ENCODE peak calls at places on chromosomes 5 and 9, in ten cellular contexts. One of them, this sample, is unnamed.

GRCh38 chr5:13976867-13977479 is 32.5 kb upstream of the DNAH5 start:
- DNase-seq in breast epithelium: no peak
- DNase-seq in fibroblast of the aortic adventitia: peak
- DNase-seq in dorsolateral prefrontal cortex: no peak
- DNase-seq in sigmoid colon: no peak
- DNase-seq in tibial artery: no peak
- DNase-seq in lower leg skin: no peak
- DNase-seq in endothelial cell: peak
- DNase-seq in endodermal cell: peak
- DNase-seq in OCI-LY7: peak
- DNase-seq in this sample: no peak

GRCh38 chr9:37030591-37030939 is 3.5 kb downstream of the PAX5 start:
- DNase-seq in endodermal cell: no peak
- DNase-seq in tibial artery: no peak
- DNase-seq in sigmoid colon: no peak
- DNase-seq in OCI-LY7: peak
- DNase-seq in fibroblast of the aortic adventitia: no peak
- DNase-seq in dorsolateral prefrontal cortex: no peak
- DNase-seq in endothelial cell: no peak
- DNase-seq in lower leg skin: no peak
- DNase-seq in breast epithelium: no peak
- DNase-seq in this sample: no peak

GRCh38 chr5:136213919-136214493 is 21.0 kb upstream of the SMIM32 start:
- DNase-seq in endodermal cell: no peak
- DNase-seq in endothelial cell: no peak
- DNase-seq in fibroblast of the aortic adventitia: no peak
- DNase-seq in lower leg skin: no peak
- DNase-seq in dorsolateral prefrontal cortex: no peak
- DNase-seq in breast epithelium: no peak
- DNase-seq in OCI-LY7: no peak
- DNase-seq in tibial artery: no peak
- DNase-seq in sigmoid colon: no peak
- DNase-seq in this sample: no peak

GRCh38 chr5:54249210-54250028 is 61.0 kb downstream of the ARL15 start:
- DNase-seq in tibial artery: no peak
- DNase-seq in sigmoid colon: no peak
- DNase-seq in breast epithelium: no peak
- DNase-seq in endothelial cell: peak
- DNase-seq in endodermal cell: no peak
- DNase-seq in OCI-LY7: peak
- DNase-seq in lower leg skin: no peak
- DNase-seq in dorsolateral prefrontal cortex: no peak
- DNase-seq in fibroblast of the aortic adventitia: peak
- DNase-seq in this sample: no peak

GRCh38 chr9:34079181-34079580 is 30.5 kb upstream of the UBAP2 start:
- DNase-seq in tibial artery: no peak
- DNase-seq in breast epithelium: no peak
- DNase-seq in fibroblast of the aortic adventitia: peak
- DNase-seq in dorsolateral prefrontal cortex: no peak
- DNase-seq in endodermal cell: peak
- DNase-seq in endothelial cell: no peak
- DNase-seq in lower leg skin: no peak
- DNase-seq in sigmoid colon: no peak
- DNase-seq in OCI-LY7: no peak
- DNase-seq in this sample: peak

GRCh38 chr5:116492776-116493175 is 81.8 kb downstream of the SEMA6A start:
- DNase-seq in sigmoid colon: no peak
- DNase-seq in lower leg skin: no peak
- DNase-seq in endodermal cell: peak
- DNase-seq in breast epithelium: no peak
- DNase-seq in tibial artery: no peak
- DNase-seq in endothelial cell: no peak
- DNase-seq in OCI-LY7: peak
- DNase-seq in dorsolateral prefrontal cortex: no peak
- DNase-seq in fibroblast of the aortic adventitia: no peak
- DNase-seq in this sample: no peak

GRCh38 chr5:151082274-151082902 is 1.6 kb upstream of the TNIP1 start:
- DNase-seq in tibial artery: no peak
- DNase-seq in breast epithelium: no peak
- DNase-seq in sigmoid colon: no peak
- DNase-seq in dorsolateral prefrontal cortex: no peak
- DNase-seq in fibroblast of the aortic adventitia: no peak
- DNase-seq in OCI-LY7: no peak
- DNase-seq in lower leg skin: no peak
- DNase-seq in endothelial cell: peak
- DNase-seq in endodermal cell: peak
- DNase-seq in this sample: no peak

GRCh38 chr5:143695941-143696340 is 116.0 kb upstream of the HMHB1 start:
- DNase-seq in lower leg skin: no peak
- DNase-seq in dorsolateral prefrontal cortex: no peak
- DNase-seq in breast epithelium: no peak
- DNase-seq in OCI-LY7: no peak
- DNase-seq in fibroblast of the aortic adventitia: no peak
- DNase-seq in endothelial cell: no peak
- DNase-seq in tibial artery: no peak
- DNase-seq in endodermal cell: no peak
- DNase-seq in sigmoid colon: no peak
- DNase-seq in this sample: no peak

GRCh38 chr9:14488421-14489190 is 174.7 kb upstream of the NFIB start:
- DNase-seq in breast epithelium: no peak
- DNase-seq in sigmoid colon: no peak
- DNase-seq in tibial artery: no peak
- DNase-seq in endothelial cell: no peak
- DNase-seq in OCI-LY7: no peak
- DNase-seq in endodermal cell: no peak
- DNase-seq in fibroblast of the aortic adventitia: no peak
- DNase-seq in lower leg skin: no peak
- DNase-seq in dorsolateral prefrontal cortex: no peak
- DNase-seq in this sample: no peak

GRCh38 chr5:180209137-180209581 is at the start of gene RASGEF1C:
- DNase-seq in sigmoid colon: no peak
- DNase-seq in endodermal cell: peak
- DNase-seq in dorsolateral prefrontal cortex: peak
- DNase-seq in lower leg skin: no peak
- DNase-seq in tibial artery: no peak
- DNase-seq in breast epithelium: no peak
- DNase-seq in fibroblast of the aortic adventitia: peak
- DNase-seq in endothelial cell: peak
- DNase-seq in OCI-LY7: no peak
- DNase-seq in this sample: no peak

GRCh38 chr5:68458416-68458815 is 242.9 kb downstream of the PIK3R1 start:
- DNase-seq in tibial artery: no peak
- DNase-seq in endothelial cell: no peak
- DNase-seq in dorsolateral prefrontal cortex: no peak
- DNase-seq in breast epithelium: no peak
- DNase-seq in fibroblast of the aortic adventitia: no peak
- DNase-seq in OCI-LY7: no peak
- DNase-seq in sigmoid colon: no peak
- DNase-seq in lower leg skin: no peak
- DNase-seq in endodermal cell: no peak
- DNase-seq in this sample: no peak

GRCh38 chr5:10607666-10608442 is 44.0 kb downstream of the ANKRD33B start:
- DNase-seq in lower leg skin: peak
- DNase-seq in endothelial cell: no peak
- DNase-seq in tibial artery: peak
- DNase-seq in breast epithelium: no peak
- DNase-seq in sigmoid colon: peak
- DNase-seq in fibroblast of the aortic adventitia: peak
- DNase-seq in OCI-LY7: peak
- DNase-seq in dorsolateral prefrontal cortex: no peak
- DNase-seq in endodermal cell: peak
- DNase-seq in this sample: no peak

GRCh38 chr9:703392-703791 is 138.1 kb upstream of the DMRT1 start:
- DNase-seq in endodermal cell: no peak
- DNase-seq in OCI-LY7: no peak
- DNase-seq in tibial artery: no peak
- DNase-seq in endothelial cell: no peak
- DNase-seq in lower leg skin: no peak
- DNase-seq in fibroblast of the aortic adventitia: peak
- DNase-seq in breast epithelium: no peak
- DNase-seq in dorsolateral prefrontal cortex: no peak
- DNase-seq in sigmoid colon: no peak
- DNase-seq in this sample: no peak

GRCh38 chr9:86099695-86100364 is 472 bp upstream of the GOLM1 start:
- DNase-seq in endothelial cell: peak
- DNase-seq in OCI-LY7: no peak
- DNase-seq in sigmoid colon: peak
- DNase-seq in lower leg skin: peak
- DNase-seq in dorsolateral prefrontal cortex: peak
- DNase-seq in tibial artery: no peak
- DNase-seq in fibroblast of the aortic adventitia: peak
- DNase-seq in endodermal cell: peak
- DNase-seq in breast epithelium: no peak
- DNase-seq in this sample: no peak

GRCh38 chr5:78647838-78648358 is 674 bp downstream of the LHFPL2 start:
- DNase-seq in endodermal cell: peak
- DNase-seq in dorsolateral prefrontal cortex: peak
- DNase-seq in breast epithelium: peak
- DNase-seq in fibroblast of the aortic adventitia: peak
- DNase-seq in endothelial cell: peak
- DNase-seq in lower leg skin: no peak
- DNase-seq in tibial artery: peak
- DNase-seq in sigmoid colon: peak
- DNase-seq in OCI-LY7: no peak
- DNase-seq in this sample: no peak

GRCh38 chr5:177497297-177498012 is at the start of gene PDLIM7:
- DNase-seq in OCI-LY7: peak
- DNase-seq in lower leg skin: peak
- DNase-seq in fibroblast of the aortic adventitia: peak
- DNase-seq in dorsolateral prefrontal cortex: peak
- DNase-seq in sigmoid colon: peak
- DNase-seq in endothelial cell: peak
- DNase-seq in endodermal cell: peak
- DNase-seq in tibial artery: peak
- DNase-seq in breast epithelium: peak
- DNase-seq in this sample: no peak
- TF ChIP-seq CTCF in OCI-LY7: no peak
- TF ChIP-seq CTCF in lower leg skin: no peak
- TF ChIP-seq CTCF in fibroblast of the aortic adventitia: peak
- TF ChIP-seq CTCF in dorsolateral prefrontal cortex: no peak
- TF ChIP-seq CTCF in sigmoid colon: no peak
- TF ChIP-seq CTCF in endothelial cell: peak
- TF ChIP-seq CTCF in endodermal cell: peak
- TF ChIP-seq CTCF in tibial artery: peak
- TF ChIP-seq CTCF in breast epithelium: no peak
- TF ChIP-seq CTCF in this sample: no peak

GRCh38 chr5:107301959-107302840 is 368.5 kb downstream of the EFNA5 start:
- DNase-seq in breast epithelium: no peak
- DNase-seq in tibial artery: no peak
- DNase-seq in sigmoid colon: no peak
- DNase-seq in endodermal cell: no peak
- DNase-seq in fibroblast of the aortic adventitia: no peak
- DNase-seq in dorsolateral prefrontal cortex: no peak
- DNase-seq in OCI-LY7: no peak
- DNase-seq in lower leg skin: no peak
- DNase-seq in endothelial cell: no peak
- DNase-seq in this sample: no peak
- TF ChIP-seq CTCF in breast epithelium: no peak
- TF ChIP-seq CTCF in tibial artery: no peak
- TF ChIP-seq CTCF in sigmoid colon: no peak
- TF ChIP-seq CTCF in endodermal cell: no peak
- TF ChIP-seq CTCF in fibroblast of the aortic adventitia: no peak
- TF ChIP-seq CTCF in dorsolateral prefrontal cortex: no peak
- TF ChIP-seq CTCF in OCI-LY7: no peak
- TF ChIP-seq CTCF in lower leg skin: no peak
- TF ChIP-seq CTCF in endothelial cell: no peak
- TF ChIP-seq CTCF in this sample: no peak

DNA sequence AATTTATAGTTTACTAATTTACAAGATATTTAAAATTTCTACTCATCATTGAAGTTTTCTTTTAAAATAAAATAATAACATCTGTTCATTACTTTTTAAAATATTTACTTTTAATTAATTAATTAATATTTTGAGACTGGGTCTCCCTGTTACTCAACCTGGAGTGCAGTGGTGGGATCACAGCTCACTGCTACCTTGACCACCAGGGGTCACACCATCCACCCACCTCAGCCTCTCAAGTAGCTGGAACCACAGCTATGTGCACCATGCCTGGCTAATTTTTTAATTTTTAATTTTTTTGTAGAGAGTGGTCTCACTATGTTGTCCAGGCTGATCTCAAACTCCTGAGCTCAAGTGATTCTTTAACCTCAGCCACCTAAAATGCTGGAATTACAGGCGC is 1013.6 kb downstream of the CDH9 start:
- DNase-seq in tibial artery: no peak
- DNase-seq in fibroblast of the aortic adventitia: no peak
- DNase-seq in endodermal cell: peak
- DNase-seq in dorsolateral prefrontal cortex: no peak
- DNase-seq in endothelial cell: peak
- DNase-seq in lower leg skin: no peak
- DNase-seq in sigmoid colon: no peak
- DNase-seq in breast epithelium: no peak
- DNase-seq in OCI-LY7: no peak
- DNase-seq in this sample: no peak
- TF ChIP-seq CTCF in tibial artery: no peak
- TF ChIP-seq CTCF in fibroblast of the aortic adventitia: no peak
- TF ChIP-seq CTCF in endodermal cell: peak
- TF ChIP-seq CTCF in dorsolateral prefrontal cortex: no peak
- TF ChIP-seq CTCF in endothelial cell: peak
- TF ChIP-seq CTCF in lower leg skin: no peak
- TF ChIP-seq CTCF in sigmoid colon: no peak
- TF ChIP-seq CTCF in breast epithelium: no peak
- TF ChIP-seq CTCF in OCI-LY7: no peak
- TF ChIP-seq CTCF in this sample: peak

GRCh38 chr5:132428147-132428482 is 58.6 kb downstream of the SLC22A5 start:
- DNase-seq in endodermal cell: no peak
- DNase-seq in sigmoid colon: no peak
- DNase-seq in lower leg skin: no peak
- DNase-seq in endothelial cell: no peak
- DNase-seq in OCI-LY7: no peak
- DNase-seq in tibial artery: no peak
- DNase-seq in fibroblast of the aortic adventitia: no peak
- DNase-seq in dorsolateral prefrontal cortex: no peak
- DNase-seq in breast epithelium: no peak
- DNase-seq in this sample: no peak

GRCh38 chr5:132427285-132428146 is 58.0 kb downstream of the SLC22A5 start:
- DNase-seq in endothelial cell: no peak
- DNase-seq in OCI-LY7: peak
- DNase-seq in fibroblast of the aortic adventitia: no peak
- DNase-seq in lower leg skin: no peak
- DNase-seq in sigmoid colon: no peak
- DNase-seq in breast epithelium: no peak
- DNase-seq in dorsolateral prefrontal cortex: no peak
- DNase-seq in endodermal cell: peak
- DNase-seq in tibial artery: no peak
- DNase-seq in this sample: no peak

GRCh38 chr5:132425009-132425937 is 55.8 kb downstream of the SLC22A5 start:
- DNase-seq in dorsolateral prefrontal cortex: no peak
- DNase-seq in sigmoid colon: peak
- DNase-seq in fibroblast of the aortic adventitia: peak
- DNase-seq in endodermal cell: no peak
- DNase-seq in breast epithelium: no peak
- DNase-seq in lower leg skin: no peak
- DNase-seq in endothelial cell: no peak
- DNase-seq in tibial artery: no peak
- DNase-seq in OCI-LY7: peak
- DNase-seq in this sample: no peak

GRCh38 chr5:132425975-132426524 is 56.5 kb downstream of the SLC22A5 start:
- DNase-seq in lower leg skin: no peak
- DNase-seq in OCI-LY7: no peak
- DNase-seq in sigmoid colon: no peak
- DNase-seq in endodermal cell: no peak
- DNase-seq in dorsolateral prefrontal cortex: no peak
- DNase-seq in fibroblast of the aortic adventitia: no peak
- DNase-seq in breast epithelium: no peak
- DNase-seq in endothelial cell: no peak
- DNase-seq in tibial artery: no peak
- DNase-seq in this sample: no peak

GRCh38 chr5:132426525-132427138 is 57.1 kb downstream of the SLC22A5 start:
- DNase-seq in tibial artery: peak
- DNase-seq in breast epithelium: no peak
- DNase-seq in fibroblast of the aortic adventitia: peak
- DNase-seq in lower leg skin: peak
- DNase-seq in OCI-LY7: peak
- DNase-seq in dorsolateral prefrontal cortex: no peak
- DNase-seq in sigmoid colon: peak
- DNase-seq in endothelial cell: no peak
- DNase-seq in endodermal cell: peak
- DNase-seq in this sample: no peak
- TF ChIP-seq CTCF in tibial artery: peak
- TF ChIP-seq CTCF in breast epithelium: no peak
- TF ChIP-seq CTCF in fibroblast of the aortic adventitia: peak
- TF ChIP-seq CTCF in lower leg skin: no peak
- TF ChIP-seq CTCF in OCI-LY7: peak
- TF ChIP-seq CTCF in dorsolateral prefrontal cortex: no peak
- TF ChIP-seq CTCF in sigmoid colon: peak
- TF ChIP-seq CTCF in endothelial cell: no peak
- TF ChIP-seq CTCF in endodermal cell: peak
- TF ChIP-seq CTCF in this sample: peak

This sample was measured in chondrocyte.